ENCODE peak calls at places on chromosome 7, in eight cellular contexts. A is endothelial cell of umbilical vein, U is GM12878, B is pancreas, O is lower lobe of right lung, G is left ventricle myocardium inferior, D is neural progenitor cell, Z is transverse colon. W is an unnamed sample.

GRCh38 chr7:130941322-130942210 is 207.6 kb upstream of the KLF14 start:
- DNase-seq in A (peak), U (no peak), B (peak), O (peak), G (peak), D (no peak), Z (peak), W (peak)

GRCh38 chr7:85322252-85322651 is 135.4 kb upstream of the SEMA3D start:
- DNase-seq in A (no peak), U (no peak), B (no peak), O (no peak), G (no peak), D (no peak), Z (no peak), W (no peak)

GRCh38 chr7:142389544-142389943 is 131.7 kb upstream of the PRSS58 start:
- DNase-seq in A (no peak), U (no peak), B (no peak), O (no peak), G (no peak), D (no peak), Z (no peak), W (no peak)

GRCh38 chr7:21579341-21580072 is 36.7 kb downstream of the DNAH11 start:
- DNase-seq in A (no peak), U (no peak), B (no peak), O (no peak), G (no peak), D (no peak), Z (no peak), W (no peak)

GRCh38 chr7:116173051-116174028 is 37.0 kb upstream of the TES start:
- DNase-seq in A (peak), U (no peak), B (no peak), O (no peak), G (no peak), D (peak), Z (no peak), W (peak)

GRCh38 chr7:27185013-27185707 is at the start of gene HOXA11:
- DNase-seq in A (peak), U (no peak), B (no peak), O (no peak), G (no peak), D (no peak), Z (peak), W (peak)

GRCh38 chr7:70829221-70830059 is 302.5 kb upstream of the GALNT17 start:
- DNase-seq in A (peak), U (no peak), B (peak), O (peak), G (peak), D (peak), Z (peak), W (peak)

GRCh38 chr7:289756-290553 is at the start of gene FOXL3:
- DNase-seq in A (no peak), U (no peak), B (no peak), O (peak), G (no peak), D (no peak), Z (no peak), W (no peak)

GRCh38 chr7:155796381-155797261 is 15.6 kb downstream of the SHH start:
- DNase-seq in A (no peak), U (no peak), B (peak), O (peak), G (peak), D (peak), Z (peak), W (peak)

GRCh38 chr7:77765906-77766800 is 32.1 kb downstream of the TMEM60 start:
- DNase-seq in A (no peak), U (no peak), B (no peak), O (no peak), G (no peak), D (peak), Z (no peak), W (peak)

GRCh38 chr7:50774299-50774698 is 8.4 kb downstream of the GRB10 start:
- DNase-seq in A (no peak), U (no peak), B (no peak), O (no peak), G (no peak), D (no peak), Z (no peak), W (no peak)
- TF ChIP-seq CTCF in A (no peak), U (no peak), B (no peak), O (no peak), G (no peak), D (no peak), Z (no peak), W (no peak)

DNA sequence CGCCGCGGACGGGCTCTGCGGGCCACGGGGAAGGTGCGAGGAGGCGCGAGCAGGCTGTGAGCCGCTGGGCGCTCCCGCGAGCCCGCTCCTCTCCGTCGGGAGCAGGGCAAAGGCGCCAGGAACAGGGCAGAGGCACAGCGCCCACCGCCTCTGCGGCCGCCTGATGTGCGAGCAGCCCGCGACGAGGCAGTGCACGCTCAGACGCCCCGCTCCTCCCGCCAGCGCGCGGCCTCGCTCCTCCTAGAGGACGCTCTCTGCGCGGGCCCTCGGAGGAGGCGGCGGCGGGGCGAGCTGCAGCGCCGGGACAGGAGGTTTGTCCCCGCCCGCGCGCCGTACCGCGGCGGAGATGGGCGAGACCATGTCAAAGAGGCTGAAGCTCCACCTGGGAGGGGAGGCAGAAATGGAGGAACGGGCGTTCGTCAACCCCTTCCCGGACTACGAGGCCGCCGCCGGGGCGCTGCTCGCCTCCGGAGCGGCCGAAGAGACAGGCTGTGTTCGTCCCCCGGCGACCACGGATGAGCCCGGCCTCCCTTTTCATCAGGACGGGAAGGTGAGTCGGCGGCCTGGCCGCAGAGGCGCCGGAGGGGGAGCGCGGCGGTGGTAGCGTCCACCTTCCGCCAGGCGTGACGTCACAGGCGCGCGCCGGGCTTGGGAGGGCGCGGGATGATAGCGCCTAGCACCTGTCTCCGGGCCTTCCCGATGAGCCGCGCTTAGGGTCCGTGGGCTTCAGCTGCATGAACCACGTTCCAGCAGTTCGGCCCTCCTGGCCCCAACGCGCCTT is 733 bp downstream of the LANCL2 start:
- DNase-seq in A (peak), U (peak), B (peak), O (peak), G (peak), D (peak), Z (peak), W (peak)
- H3K4me3 ChIP-seq in A (peak), U (peak), B (peak), O (peak), G (peak), D (peak), Z (peak), W (peak)

GRCh38 chr7:158695726-158696452 is 8.7 kb downstream of the NCAPG2 start:
- DNase-seq in A (peak), U (peak), B (peak), O (peak), G (peak), D (peak), Z (peak), W (peak)
- TF ChIP-seq CTCF in A (peak), U (peak), B (peak), O (peak), G (peak), D (peak), Z (peak), W (peak)

GRCh38 chr7:45017253-45017652 is 17.3 kb downstream of the CCM2 start:
- DNase-seq in A (no peak), U (no peak), B (no peak), O (no peak), G (no peak), D (no peak), Z (no peak), W (no peak)

GRCh38 chr7:45021604-45022296 is 21.7 kb downstream of the CCM2 start:
- DNase-seq in A (peak), U (peak), B (no peak), O (no peak), G (no peak), D (no peak), Z (no peak), W (peak)

GRCh38 chr7:45026013-45026412 is 26.0 kb downstream of the CCM2 start:
- DNase-seq in A (no peak), U (no peak), B (no peak), O (no peak), G (no peak), D (no peak), Z (no peak), W (no peak)

GRCh38 chr7:45024126-45024744 is 24.2 kb downstream of the CCM2 start:
- DNase-seq in A (no peak), U (no peak), B (no peak), O (no peak), G (no peak), D (no peak), Z (no peak), W (no peak)

DNA sequence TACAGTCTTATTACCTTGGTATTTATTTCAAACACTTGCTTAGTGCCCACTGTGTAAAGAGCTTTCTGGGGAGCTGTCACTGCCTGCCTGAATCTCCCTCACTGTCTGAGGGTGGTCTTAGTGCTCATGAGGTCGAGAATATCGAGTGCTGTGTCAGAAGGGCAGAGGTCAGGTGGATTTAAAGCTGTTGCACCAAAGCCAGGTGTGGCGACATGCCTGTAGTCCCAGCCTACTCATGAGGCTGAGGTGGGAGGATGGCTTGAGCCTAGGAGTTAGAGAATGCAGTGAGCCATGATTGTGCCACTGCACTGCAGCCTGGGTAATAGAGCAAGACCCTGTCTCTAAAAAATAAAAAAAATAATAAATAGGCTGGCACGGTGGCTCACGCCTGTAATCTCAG is 20.9 kb downstream of the CCM2 start:
- DNase-seq in A (no peak), U (no peak), B (no peak), O (no peak), G (no peak), D (no peak), Z (no peak), W (no peak)
- H3K4me3 ChIP-seq in A (no peak), U (no peak), B (no peak), O (no peak), G (no peak), D (no peak), Z (no peak), W (no peak)

GRCh38 chr7:22724861-22725260 is 2.1 kb upstream of the IL6 start:
- DNase-seq in A (no peak), U (no peak), B (no peak), O (no peak), G (no peak), D (no peak), Z (no peak), W (peak)

GRCh38 chr7:22728416-22729029 is 1.5 kb downstream of the IL6 start:
- DNase-seq in A (peak), U (no peak), B (no peak), O (no peak), G (no peak), D (peak), Z (no peak), W (peak)

GRCh38 chr7:22725585-22725984 is 1.4 kb upstream of the IL6 start:
- DNase-seq in A (no peak), U (no peak), B (no peak), O (no peak), G (no peak), D (peak), Z (no peak), W (peak)

GRCh38 chr7:22726849-22727792 is at the start of gene IL6:
- DNase-seq in A (peak), U (no peak), B (peak), O (peak), G (peak), D (peak), Z (peak), W (peak)

GRCh38 chr7:22726345-22726848 is 603 bp upstream of the IL6 start:
- DNase-seq in A (peak), U (no peak), B (peak), O (peak), G (no peak), D (peak), Z (peak), W (peak)
- TF ChIP-seq CTCF in A (peak), U (peak), B (peak), O (peak), G (peak), D (peak), Z (peak), W (peak)

GRCh38 chr7:50068026-50068425 is 25.0 kb downstream of the ZPBP start:
- DNase-seq in A (no peak), U (no peak), B (no peak), O (no peak), G (no peak), D (peak), Z (peak), W (peak)
- H3K4me3 ChIP-seq in A (no peak), U (no peak), B (no peak), O (peak), G (peak), D (no peak), Z (no peak), W (no peak)